ENCODE peak calls at places on chromosomes 16 and 17, in five cellular contexts. F is fibroblast of the aortic adventitia, G is mesothelial cell of epicardium, Y is heart left ventricle, Q is glutamatergic neuron. B is an unnamed sample.

GRCh38 chr17:10316986-10317834 is 55.6 kb downstream of the MYH13 start:
- DNase-seq in F (peak), G (peak), Y (peak), Q (peak), B (peak)

GRCh38 chr16:81700780-81701165 is 78.3 kb upstream of the PLCG2 start:
- DNase-seq in F (no peak), G (no peak), Y (no peak), Q (no peak), B (no peak)

GRCh38 chr16:88649924-88650748 is 717 bp downstream of the CYBA start:
- DNase-seq in F (no peak), G (peak), Y (peak), Q (no peak), B (no peak)

GRCh38 chr17:61465550-61466237 is 13.5 kb downstream of the TBX4 start:
- DNase-seq in F (no peak), G (peak), Y (no peak), Q (no peak), B (no peak)

GRCh38 chr17:78779848-78780247 is 2.2 kb downstream of the CYTH1 start:
- DNase-seq in F (no peak), G (no peak), Y (no peak), Q (no peak), B (no peak)

GRCh38 chr17:34409352-34409751 is 46.3 kb upstream of the CCL1 start:
- DNase-seq in F (no peak), G (no peak), Y (no peak), Q (no peak), B (no peak)

GRCh38 chr17:61361084-61361483 is 38.6 kb upstream of the TBX2 start:
- DNase-seq in F (peak), G (no peak), Y (no peak), Q (no peak), B (no peak)

GRCh38 chr17:51263001-51263400 is 2.7 kb downstream of the UTP18 start:
- DNase-seq in F (no peak), G (no peak), Y (no peak), Q (no peak), B (no peak)

GRCh38 chr16:85205747-85206471 is 93.6 kb upstream of the CIBAR2 start:
- DNase-seq in F (peak), G (no peak), Y (no peak), Q (peak), B (no peak)

GRCh38 chr17:14014647-14015046 is 54.7 kb upstream of the COX10 start:
- DNase-seq in F (peak), G (no peak), Y (no peak), Q (no peak), B (no peak)

GRCh38 chr17:64273006-64273405 is 9.9 kb upstream of the TEX2 start:
- DNase-seq in F (no peak), G (no peak), Y (no peak), Q (no peak), B (no peak)

GRCh38 chr17:82489117-82489516 is 30.4 kb upstream of the FOXK2 start:
- DNase-seq in F (peak), G (no peak), Y (peak), Q (no peak), B (no peak)

GRCh38 chr16:55035037-55035436 is 104.4 kb downstream of the IRX5 start:
- DNase-seq in F (peak), G (peak), Y (peak), Q (peak), B (no peak)

GRCh38 chr16:82899731-82900454 is 273.1 kb downstream of the CDH13 start:
- DNase-seq in F (peak), G (no peak), Y (no peak), Q (no peak), B (no peak)

GRCh38 chr17:69485901-69486643 is 71.6 kb downstream of the MAP2K6 start:
- DNase-seq in F (no peak), G (no peak), Y (no peak), Q (no peak), B (no peak)

GRCh38 chr17:37743875-37744632 is 805 bp downstream of the HNF1B start:
- DNase-seq in F (no peak), G (no peak), Y (no peak), Q (peak), B (no peak)

GRCh38 chr17:16923904-16924700 is 47.8 kb downstream of the TNFRSF13B start:
- DNase-seq in F (no peak), G (no peak), Y (no peak), Q (no peak), B (no peak)

GRCh38 chr16:28003021-28003865 is 60.3 kb downstream of the GSG1L start:
- DNase-seq in F (no peak), G (no peak), Y (no peak), Q (no peak), B (no peak)

GRCh38 chr17:27657620-27658019 is 26.6 kb downstream of the LGALS9 start:
- DNase-seq in F (peak), G (no peak), Y (no peak), Q (no peak), B (no peak)

DNA sequence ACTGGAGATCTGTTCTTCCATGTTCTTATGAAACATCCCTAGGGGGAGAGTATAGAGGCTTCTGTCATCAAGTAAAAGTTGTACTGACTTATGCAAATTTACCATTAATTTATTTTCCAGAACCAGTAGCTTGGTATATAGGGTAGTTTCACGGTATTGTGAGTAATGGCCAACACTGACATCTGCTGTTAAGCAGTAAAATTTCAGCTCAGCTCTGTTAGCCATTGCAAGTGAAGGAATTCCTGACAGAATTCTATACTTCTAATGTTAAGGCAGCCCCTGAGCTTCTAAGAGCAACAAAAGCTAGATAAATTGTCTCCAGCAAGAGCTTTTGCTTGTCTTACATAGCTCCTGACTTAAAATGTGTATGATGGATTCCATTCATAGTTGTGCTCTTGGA is 613.5 kb upstream of the C16orf82 start:
- DNase-seq in F (no peak), G (no peak), Y (no peak), Q (no peak), B (no peak)
- TF ChIP-seq CTCF in F (no peak), G (no peak), Y (no peak), Q (no peak), B (no peak)

GRCh38 chr16:67282447-67282805 is 3.1 kb downstream of the PLEKHG4 start:
- DNase-seq in F (no peak), G (no peak), Y (peak), Q (no peak), B (no peak)

GRCh38 chr16:67281536-67282446 is 2.5 kb downstream of the PLEKHG4 start:
- DNase-seq in F (no peak), G (no peak), Y (peak), Q (no peak), B (no peak)

GRCh38 chr16:67283826-67284555 is 4.7 kb downstream of the PLEKHG4 start:
- DNase-seq in F (no peak), G (no peak), Y (peak), Q (no peak), B (no peak)

GRCh38 chr16:67284699-67285646 is 5.6 kb downstream of the PLEKHG4 start:
- DNase-seq in F (no peak), G (no peak), Y (peak), Q (peak), B (no peak)

DNA sequence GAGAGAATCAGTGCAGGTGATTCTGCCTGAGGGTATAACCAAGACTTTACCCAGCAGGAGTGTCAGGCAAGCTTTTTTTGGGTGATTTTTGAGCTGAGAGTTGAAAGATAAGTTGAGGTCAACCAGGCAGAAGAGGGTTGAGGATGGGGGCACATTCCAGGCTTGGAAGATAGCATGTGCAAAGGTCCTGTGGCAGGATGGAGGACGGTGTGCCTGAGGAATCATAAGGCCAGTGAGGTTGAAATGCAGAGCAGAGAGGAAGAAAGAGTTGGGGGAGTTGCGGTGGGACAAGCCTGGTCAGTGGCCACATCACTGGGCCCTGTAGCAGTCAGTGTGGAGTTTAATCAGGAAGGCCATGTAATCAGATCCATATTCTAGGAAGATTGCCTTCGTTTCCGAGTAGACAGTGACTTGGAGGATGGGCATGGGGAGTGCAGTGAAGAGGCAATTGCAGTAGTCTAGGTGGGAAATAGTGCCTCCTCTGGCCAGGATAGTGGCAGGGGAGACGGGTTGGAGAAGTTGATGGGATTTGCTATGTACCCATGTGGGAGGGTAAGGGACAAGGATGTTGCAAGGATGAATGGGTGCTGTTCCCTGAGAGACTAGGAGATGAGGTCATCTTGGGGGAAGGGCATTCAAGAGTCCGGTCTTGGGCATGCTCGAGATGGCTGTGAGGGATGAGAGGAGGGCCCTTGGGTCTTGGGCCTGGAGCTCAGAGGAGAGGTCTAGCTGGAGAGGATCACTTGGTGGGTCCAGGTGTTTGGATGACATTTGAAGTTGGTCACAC is 3.9 kb downstream of the PLEKHG4 start:
- DNase-seq in F (no peak), G (no peak), Y (no peak), Q (no peak), B (no peak)
- TF ChIP-seq CTCF in F (no peak), G (no peak), Y (no peak), Q (no peak), B (no peak)

GRCh38 chr17:20284575-20284974 is 182.8 kb downstream of the LGALS9B start:
- DNase-seq in F (no peak), G (no peak), Y (no peak), Q (no peak), B (no peak)
- TF ChIP-seq CTCF in F (no peak), G (no peak), Y (no peak), Q (no peak), B (no peak)

DNA sequence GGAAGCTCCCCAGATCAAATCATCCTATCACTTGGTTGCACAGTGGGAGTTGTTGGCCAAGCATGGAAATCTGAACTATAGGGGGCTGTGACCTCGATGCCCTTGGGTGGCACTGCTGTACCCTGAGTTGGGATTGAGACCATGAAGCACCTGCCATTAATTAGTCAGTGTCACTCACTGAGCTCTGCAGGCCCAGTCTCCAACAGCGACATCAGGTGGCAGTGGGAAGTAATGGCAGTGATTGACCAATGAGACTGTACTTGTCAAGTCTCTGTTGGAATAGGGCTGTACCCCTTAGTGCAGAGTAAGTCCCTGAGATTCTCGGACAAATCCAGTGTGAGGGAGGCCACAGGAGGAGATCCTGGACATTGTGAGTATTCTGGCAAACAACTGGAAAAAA is 118.0 kb upstream of the RPL38 start:
- DNase-seq in F (no peak), G (no peak), Y (no peak), Q (no peak), B (no peak)
- TF ChIP-seq CTCF in F (no peak), G (no peak), Y (no peak), Q (peak), B (no peak)

GRCh38 chr17:53191878-53192277 is 630.8 kb upstream of the KIF2B start:
- DNase-seq in F (no peak), G (no peak), Y (no peak), Q (no peak), B (no peak)
- TF ChIP-seq CTCF in F (no peak), G (no peak), Y (no peak), Q (no peak), B (no peak)

GRCh38 chr16:64933890-64934289 is 188.0 kb downstream of the CDH11 start:
- DNase-seq in F (no peak), G (no peak), Y (peak), Q (peak), B (no peak)
- TF ChIP-seq CTCF in F (no peak), G (no peak), Y (no peak), Q (no peak), B (no peak)

GRCh38 chr16:2966803-2967184 is 2.4 kb upstream of the PAQR4 start:
- DNase-seq in F (no peak), G (no peak), Y (no peak), Q (no peak), B (no peak)
- TF ChIP-seq CTCF in F (no peak), G (no peak), Y (peak), Q (no peak), B (no peak)

DNA sequence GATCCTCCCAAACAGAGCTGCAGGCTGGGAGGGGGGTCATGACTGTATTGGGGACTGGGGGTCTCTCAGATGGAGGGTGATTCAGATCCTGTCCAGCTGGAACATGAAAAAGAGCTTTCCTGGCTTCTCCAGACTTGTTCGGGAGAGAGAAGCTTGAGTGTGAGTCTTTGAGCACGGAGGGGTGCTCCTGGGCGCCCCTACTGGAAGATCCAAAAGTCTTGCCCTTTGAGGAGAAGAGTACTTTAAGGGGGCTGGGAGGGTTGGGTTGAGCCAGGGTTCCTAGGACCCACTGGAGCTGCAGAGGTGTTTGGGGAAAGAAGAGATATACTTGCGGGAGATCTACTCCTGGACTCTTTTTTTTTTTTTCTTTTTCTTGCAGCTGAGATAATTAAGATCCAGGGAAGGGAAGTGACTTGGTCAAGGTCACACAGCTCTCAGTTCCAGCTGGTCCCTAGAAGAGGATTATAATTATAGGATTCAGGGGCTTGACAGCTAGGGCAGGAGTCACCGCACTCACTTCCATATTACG is 8.4 kb downstream of the RARA start:
- DNase-seq in F (peak), G (no peak), Y (peak), Q (peak), B (peak)
- TF ChIP-seq CTCF in F (peak), G (peak), Y (peak), Q (peak), B (no peak)

GRCh38 chr16:12124742-12125141 is 148.2 kb downstream of the SNX29 start:
- DNase-seq in F (no peak), G (no peak), Y (no peak), Q (no peak), B (no peak)

GRCh38 chr16:12122202-12122601 is 145.7 kb downstream of the SNX29 start:
- DNase-seq in F (no peak), G (no peak), Y (no peak), Q (no peak), B (no peak)

GRCh38 chr16:12120982-12121652 is 144.6 kb downstream of the SNX29 start:
- DNase-seq in F (no peak), G (no peak), Y (no peak), Q (no peak), B (no peak)

GRCh38 chr16:12126091-12126806 is 149.7 kb downstream of the SNX29 start:
- DNase-seq in F (no peak), G (no peak), Y (no peak), Q (no peak), B (no peak)

DNA sequence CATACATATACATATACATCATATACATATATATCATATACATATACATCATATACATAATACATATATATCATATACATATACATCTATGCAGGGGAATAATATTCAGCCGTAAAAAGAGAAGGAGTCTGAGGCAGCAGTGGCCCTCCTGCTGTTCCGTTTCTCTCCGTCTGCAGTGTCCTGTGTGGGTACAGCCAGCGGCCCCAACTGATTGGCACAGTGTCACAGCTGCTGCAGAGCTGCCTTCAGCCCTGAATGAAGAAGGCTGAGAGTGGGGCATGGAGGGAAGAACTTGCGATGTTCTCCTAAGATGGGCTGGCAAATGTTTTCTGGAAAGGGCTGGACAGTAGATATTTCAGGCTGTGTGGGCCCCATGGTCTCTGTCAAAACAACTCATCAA is 146.9 kb downstream of the SNX29 start:
- DNase-seq in F (no peak), G (no peak), Y (no peak), Q (no peak), B (no peak)
- TF ChIP-seq CTCF in F (no peak), G (no peak), Y (no peak), Q (no peak), B (no peak)

GRCh38 chr17:80099291-80100034 is 1.9 kb upstream of the GAA start:
- DNase-seq in F (no peak), G (no peak), Y (no peak), Q (no peak), B (no peak)

GRCh38 chr17:80103061-80103481 is 1.7 kb downstream of the GAA start:
- DNase-seq in F (no peak), G (no peak), Y (no peak), Q (no peak), B (no peak)

GRCh38 chr17:80101946-80102706 is 745 bp downstream of the GAA start:
- DNase-seq in F (peak), G (no peak), Y (no peak), Q (peak), B (no peak)

GRCh38 chr17:80100035-80100323 is 1.4 kb upstream of the GAA start:
- DNase-seq in F (no peak), G (no peak), Y (no peak), Q (no peak), B (no peak)

DNA sequence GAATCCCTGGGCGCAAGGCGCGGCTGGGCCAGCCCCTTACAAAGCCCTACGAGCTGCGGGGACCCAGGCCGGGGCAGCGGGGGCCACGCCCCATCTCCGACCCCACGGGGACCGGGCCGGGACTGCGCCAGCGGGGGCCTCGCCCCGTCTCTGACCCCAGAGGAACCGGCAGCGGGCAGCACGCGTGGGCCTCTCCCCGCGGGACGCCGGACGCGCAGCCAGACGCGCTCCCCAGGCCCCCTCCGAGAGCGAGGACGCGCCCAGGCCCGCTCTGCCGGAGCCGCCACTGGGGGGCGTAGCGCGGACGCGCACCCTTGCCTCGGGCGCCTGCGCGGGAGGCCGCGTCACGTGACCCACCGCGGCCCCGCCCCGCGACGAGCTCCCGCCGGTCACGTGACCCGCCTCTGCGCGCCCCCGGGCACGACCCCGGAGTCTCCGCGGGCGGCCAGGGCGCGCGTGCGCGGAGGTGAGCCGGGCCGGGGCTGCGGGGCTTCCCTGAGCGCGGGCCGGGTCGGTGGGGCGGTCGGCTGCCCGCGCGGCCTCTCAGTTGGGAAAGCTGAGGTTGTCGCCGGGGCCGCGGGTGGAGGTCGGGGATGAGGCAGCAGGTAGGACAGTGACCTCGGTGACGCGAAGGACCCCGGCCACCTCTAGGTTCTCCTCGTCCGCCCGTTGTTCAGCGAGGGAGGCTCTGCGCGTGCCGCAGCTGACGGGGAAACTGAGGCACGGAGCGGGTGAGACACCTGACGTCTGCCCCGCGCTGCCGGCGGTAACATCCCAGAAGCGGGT is at the start of gene GAA:
- DNase-seq in F (peak), G (peak), Y (peak), Q (peak), B (peak)
- TF ChIP-seq CTCF in F (peak), G (peak), Y (peak), Q (peak), B (no peak)

B was measured in omental fat pad.